ENCODE peak calls at places on chromosomes 13 and 19, in ten cellular contexts. P is BJ; V is GM18507; M is stimulated activated CD4-positive, alpha-beta T cell treated with anti-CD3 and anti-CD28 coated beads, Interleukin-15, amount 100 ng/mL, for 1 hour; L is breast epithelium; Z is activated T-cell treated with anti-CD3 and anti-CD28 coated beads, Interleukin-2, amount 50 U/mL, for 72 hours; D is dermis microvascular lymphatic vessel endothelial cell; J is tibial artery; F is KBM-7; I is T-helper 17 cell. N is an unnamed sample.

GRCh38 chr19:39415111-39416046 is 2.9 kb downstream of the PLEKHG2 start:
- DNase-seq in P (no peak), V (no peak), M (no peak), L (no peak), Z (no peak), D (no peak), J (peak; percentile 66), F (no peak), I (no peak), N (no peak)

GRCh38 chr19:19115954-19116353 is 22.3 kb downstream of the TMEM161A start:
- DNase-seq in P (no peak), V (no peak), M (no peak), L (no peak), Z (peak; percentile 68), D (peak; percentile 45), J (no peak), F (peak; percentile 36), I (peak; percentile 26), N (no peak)

GRCh38 chr19:12730054-12730453 is 4.4 kb downstream of the TRIR start:
- DNase-seq in P (no peak), V (no peak), M (no peak), L (no peak), Z (no peak), D (no peak), J (no peak), F (peak; percentile 61), I (no peak), N (no peak)

GRCh38 chr19:4012092-4012974 is 4.8 kb downstream of the PIAS4 start:
- DNase-seq in P (no peak), V (no peak), M (no peak), L (peak; percentile 55), Z (no peak), D (no peak), J (no peak), F (no peak), I (no peak), N (no peak)

GRCh38 chr13:31653730-31654129 is 85.6 kb upstream of the RXFP2 start:
- DNase-seq in P (no peak), V (no peak), M (no peak), L (no peak), Z (no peak), D (no peak), J (no peak), F (no peak), I (no peak), N (no peak)

GRCh38 chr19:378706-379105 is 30.2 kb downstream of the C2CD4C start:
- DNase-seq in P (no peak), V (no peak), M (no peak), L (no peak), Z (no peak), D (no peak), J (no peak), F (no peak), I (no peak), N (peak; percentile 33)

GRCh38 chr13:88627071-88627470 is 955.9 kb downstream of the SLITRK5 start:
- DNase-seq in P (no peak), V (no peak), M (no peak), L (no peak), Z (no peak), D (no peak), J (no peak), F (peak; percentile 3), I (no peak), N (no peak)

GRCh38 chr13:71866173-71867091 is 572 bp downstream of the DACH1 start:
- DNase-seq in P (no peak), V (no peak), M (no peak), L (no peak), Z (peak; percentile 23), D (peak; percentile 16), J (no peak), F (peak; percentile 21), I (no peak), N (peak; percentile 59)

GRCh38 chr19:46696052-46696451 is 20.9 kb downstream of the PRKD2 start:
- DNase-seq in P (no peak), V (no peak), M (no peak), L (no peak), Z (no peak), D (no peak), J (no peak), F (no peak), I (no peak), N (no peak)

GRCh38 chr13:19587635-19588300 is 26.4 kb upstream of the TPTE2 start:
- DNase-seq in P (no peak), V (no peak), M (no peak), L (no peak), Z (peak; percentile 56), D (peak; percentile 44), J (no peak), F (peak; percentile 77), I (no peak), N (no peak)

GRCh38 chr13:82878536-82878935 is 1003.7 kb downstream of the SLITRK1 start:
- DNase-seq in P (peak; percentile 10), V (no peak), M (no peak), L (no peak), Z (no peak), D (no peak), J (no peak), F (no peak), I (no peak), N (no peak)

GRCh38 chr13:69683921-69684663 is 423.5 kb upstream of the ATXN8OS start:
- DNase-seq in P (no peak), V (no peak), M (no peak), L (no peak), Z (no peak), D (no peak), J (no peak), F (no peak), I (no peak), N (no peak)

GRCh38 chr19:14147797-14148605 is 11.6 kb upstream of the ASF1B start:
- DNase-seq in P (no peak), V (peak; percentile 46), M (peak; percentile 23), L (peak; percentile 64), Z (peak; percentile 75), D (peak; percentile 76), J (peak; percentile 85), F (peak; percentile 56), I (peak; percentile 44), N (peak; percentile 82)

GRCh38 chr13:20093946-20094345 is 66.9 kb downstream of the GJA3 start:
- DNase-seq in P (no peak), V (no peak), M (no peak), L (no peak), Z (no peak), D (no peak), J (no peak), F (no peak), I (no peak), N (no peak)

GRCh38 chr13:42001580-42001979 is 40.7 kb upstream of the VWA8 start:
- DNase-seq in P (peak; percentile 62), V (no peak), M (no peak), L (no peak), Z (no peak), D (no peak), J (no peak), F (no peak), I (no peak), N (no peak)

GRCh38 chr19:2210206-2210605 is 25.9 kb downstream of the PLEKHJ1 start:
- DNase-seq in P (no peak), V (no peak), M (no peak), L (no peak), Z (no peak), D (no peak), J (no peak), F (no peak), I (no peak), N (no peak)

GRCh38 chr13:100881291-100881864 is 206.8 kb upstream of the TMTC4 start:
- DNase-seq in P (no peak), V (no peak), M (no peak), L (no peak), Z (no peak), D (no peak), J (no peak), F (no peak), I (no peak), N (no peak)

GRCh38 chr13:30204564-30204963 is 102.8 kb downstream of the KATNAL1 start:
- DNase-seq in P (no peak), V (no peak), M (no peak), L (no peak), Z (peak; percentile 31), D (no peak), J (no peak), F (no peak), I (no peak), N (no peak)

GRCh38 chr13:27534108-27534975 is 84.0 kb upstream of the MTIF3 start:
- DNase-seq in P (no peak), V (no peak), M (no peak), L (no peak), Z (no peak), D (no peak), J (no peak), F (no peak), I (no peak), N (no peak)

GRCh38 chr13:95253033-95253432 is 48.2 kb downstream of the ABCC4 start:
- DNase-seq in P (no peak), V (no peak), M (no peak), L (no peak), Z (no peak), D (no peak), J (no peak), F (no peak), I (no peak), N (no peak)

GRCh38 chr19:58466089-58466759 is 656 bp upstream of the ZNF324 start:
- DNase-seq in P (no peak), V (no peak), M (no peak), L (no peak), Z (no peak), D (no peak), J (no peak), F (no peak), I (no peak), N (no peak)

GRCh38 chr13:50358221-50358620 is 343.0 kb downstream of the KCNRG start:
- DNase-seq in P (no peak), V (no peak), M (no peak), L (no peak), Z (no peak), D (no peak), J (no peak), F (no peak), I (no peak), N (no peak)

GRCh38 chr19:35533201-35533821 is at the start of gene GAPDHS:
- DNase-seq in P (no peak), V (no peak), M (no peak), L (no peak), Z (no peak), D (no peak), J (no peak), F (no peak), I (no peak), N (no peak)

GRCh38 chr19:29676586-29676985 is 11.3 kb downstream of the PLEKHF1 start:
- DNase-seq in P (no peak), V (no peak), M (no peak), L (no peak), Z (no peak), D (no peak), J (peak; percentile 63), F (no peak), I (no peak), N (no peak)

GRCh38 chr13:91813255-91813654 is 414.8 kb downstream of the GPC5 start:
- DNase-seq in P (no peak), V (no peak), M (no peak), L (no peak), Z (no peak), D (no peak), J (no peak), F (no peak), I (no peak), N (no peak)

GRCh38 chr13:76729690-76730089 is 156.5 kb downstream of the KCTD12 start:
- DNase-seq in P (no peak), V (no peak), M (no peak), L (no peak), Z (no peak), D (no peak), J (no peak), F (no peak), I (no peak), N (no peak)

GRCh38 chr19:1418494-1418775 is 11.0 kb downstream of the DAZAP1 start:
- DNase-seq in P (no peak), V (no peak), M (no peak), L (no peak), Z (no peak), D (no peak), J (no peak), F (no peak), I (no peak), N (no peak)

GRCh38 chr13:79992111-79992510 is 348.8 kb downstream of the SPRY2 start:
- DNase-seq in P (no peak), V (no peak), M (no peak), L (no peak), Z (no peak), D (no peak), J (no peak), F (no peak), I (no peak), N (no peak)